ENCODE peak calls at places on chromosomes 5 and 9, in seven cellular contexts. J is vagina, R is glutamatergic neuron, O is A549, K is SK-N-SH, T is AG09309, H is neural crest cell. L is an unnamed sample.

GRCh38 chr9:78677326-78677725 is 380.4 kb downstream of the PSAT1 start:
- DNase-seq in J (no peak), R (no peak), H (no peak), T (no peak), O (no peak), K (no peak), L (no peak)

GRCh38 chr9:34994429-34995287 is 5.1 kb downstream of the DNAJB5 start:
- DNase-seq in J (peak), R (peak), K (peak), H (peak), O (peak), T (no peak), L (no peak)

GRCh38 chr9:29211681-29212589 is 1638.7 kb upstream of the C9orf72 start:
- DNase-seq in J (no peak), T (no peak), O (peak), H (peak), K (peak), R (peak), L (no peak)

GRCh38 chr5:75551471-75551870 is 39.8 kb downstream of the POLK start:
- DNase-seq in J (no peak), T (peak), R (no peak), O (no peak), K (no peak), H (no peak), L (no peak)

GRCh38 chr9:129451669-129452068 is 169.2 kb downstream of the C9orf50 start:
- DNase-seq in K (no peak), T (no peak), J (no peak), O (no peak), R (no peak), H (no peak), L (no peak)

GRCh38 chr9:135765416-135765815 is 63.4 kb downstream of the KCNT1 start:
- DNase-seq in J (no peak), T (no peak), H (no peak), R (no peak), O (no peak), K (no peak), L (no peak)

GRCh38 chr9:83130541-83130940 is 67.6 kb upstream of the RASEF start:
- DNase-seq in H (no peak), J (no peak), R (no peak), K (no peak), O (peak), T (no peak), L (no peak)

GRCh38 chr9:79256691-79257213 is 315.0 kb upstream of the TLE4 start:
- DNase-seq in R (peak), K (no peak), T (peak), O (no peak), H (peak), J (no peak), L (no peak)

GRCh38 chr9:14218253-14218652 is 95.7 kb downstream of the NFIB start:
- DNase-seq in R (no peak), T (no peak), J (no peak), K (no peak), H (no peak), O (no peak), L (no peak)

GRCh38 chr9:98775831-98776441 is 20.4 kb downstream of the ANKS6 start:
- DNase-seq in R (peak), J (no peak), H (peak), K (peak), T (peak), O (peak), L (peak)

GRCh38 chr9:70052768-70053167 is 9.1 kb downstream of the MAMDC2 start:
- DNase-seq in O (no peak), R (no peak), T (no peak), K (no peak), J (no peak), H (no peak), L (no peak)

GRCh38 chr5:112310746-112311145 is 108.3 kb downstream of the EPB41L4A start:
- DNase-seq in R (no peak), J (no peak), K (no peak), O (no peak), T (no peak), H (no peak), L (no peak)

GRCh38 chr9:129626079-129626943 is at the start of gene NTMT1:
- DNase-seq in R (peak), T (no peak), J (no peak), H (peak), O (peak), K (peak), L (peak)

GRCh38 chr9:115289757-115290208 is 171.8 kb upstream of the TNC start:
- DNase-seq in O (no peak), T (peak), K (no peak), H (no peak), J (no peak), R (no peak), L (no peak)

GRCh38 chr5:90747693-90748092 is 189.1 kb downstream of the ADGRV1 start:
- DNase-seq in O (no peak), K (no peak), J (no peak), T (no peak), R (no peak), H (no peak), L (no peak)

GRCh38 chr5:168773231-168773630 is 194.1 kb upstream of the PANK3 start:
- DNase-seq in T (no peak), H (no peak), K (peak), J (no peak), O (no peak), R (no peak), L (no peak)

GRCh38 chr9:110257971-110258370 is 1.7 kb upstream of the TXN start:
- DNase-seq in O (no peak), T (no peak), H (no peak), R (no peak), K (no peak), J (no peak), L (no peak)

GRCh38 chr5:38871790-38872551 is 26.2 kb downstream of the OSMR start:
- DNase-seq in K (no peak), O (peak), J (no peak), R (no peak), T (peak), H (no peak), L (no peak)

GRCh38 chr9:18980124-18980660 is 52.8 kb downstream of the SAXO1 start:
- DNase-seq in O (no peak), H (no peak), J (no peak), K (no peak), T (no peak), R (no peak), L (no peak)

GRCh38 chr5:55714339-55714738 is 2.2 kb upstream of the SLC38A9 start:
- DNase-seq in H (no peak), O (no peak), R (no peak), J (no peak), K (no peak), T (no peak), L (no peak)

GRCh38 chr5:150644496-150644895 is 4.0 kb downstream of the SYNPO start:
- DNase-seq in K (peak), O (no peak), R (no peak), J (no peak), H (no peak), T (no peak), L (no peak)

GRCh38 chr5:164296603-164297080 is 791.2 kb downstream of the MAT2B start:
- DNase-seq in H (peak), O (no peak), J (no peak), T (no peak), R (peak), K (no peak), L (no peak)

GRCh38 chr9:126507318-126508109 is 106.2 kb upstream of the LMX1B start:
- DNase-seq in T (no peak), H (no peak), K (no peak), J (no peak), R (peak), O (no peak), L (no peak)

GRCh38 chr9:116589392-116590354 is 97.4 kb upstream of the TRIM32 start:
- DNase-seq in T (no peak), R (no peak), O (peak), H (no peak), K (peak), J (no peak), L (no peak)

GRCh38 chr5:87268126-87268969 is 665 bp downstream of the RASA1 start:
- DNase-seq in J (no peak), K (peak), H (peak), R (peak), O (peak), T (peak), L (peak)

GRCh38 chr5:71011194-71011792 is 13.8 kb downstream of the NAIP start:
- DNase-seq in R (no peak), J (no peak), T (no peak), K (no peak), O (no peak), H (no peak), L (no peak)

GRCh38 chr9:90842984-90843383 is 41.4 kb downstream of the SYK start:
- DNase-seq in K (no peak), J (no peak), T (no peak), O (no peak), H (no peak), R (no peak), L (no peak)

GRCh38 chr9:92048924-92049625 is 66.1 kb downstream of the SPTLC1 start:
- DNase-seq in R (peak), H (no peak), T (no peak), J (no peak), K (no peak), O (no peak), L (no peak)

GRCh38 chr5:154475613-154476342 is 2.2 kb downstream of the HAND1 start:
- DNase-seq in T (no peak), K (no peak), J (no peak), O (no peak), R (peak), H (no peak), L (no peak)

GRCh38 chr5:76014005-76014404 is 69.2 kb upstream of the SV2C start:
- DNase-seq in R (no peak), T (no peak), H (no peak), O (no peak), J (no peak), K (no peak), L (no peak)

GRCh38 chr9:124130277-124131075 is 118.9 kb downstream of the LHX2 start:
- DNase-seq in K (no peak), T (no peak), J (no peak), H (no peak), O (no peak), R (no peak), L (no peak)
- TF ChIP-seq CTCF in K (no peak), T (no peak), J (no peak), H (no peak), O (no peak), R (no peak), L (no peak)

DNA sequence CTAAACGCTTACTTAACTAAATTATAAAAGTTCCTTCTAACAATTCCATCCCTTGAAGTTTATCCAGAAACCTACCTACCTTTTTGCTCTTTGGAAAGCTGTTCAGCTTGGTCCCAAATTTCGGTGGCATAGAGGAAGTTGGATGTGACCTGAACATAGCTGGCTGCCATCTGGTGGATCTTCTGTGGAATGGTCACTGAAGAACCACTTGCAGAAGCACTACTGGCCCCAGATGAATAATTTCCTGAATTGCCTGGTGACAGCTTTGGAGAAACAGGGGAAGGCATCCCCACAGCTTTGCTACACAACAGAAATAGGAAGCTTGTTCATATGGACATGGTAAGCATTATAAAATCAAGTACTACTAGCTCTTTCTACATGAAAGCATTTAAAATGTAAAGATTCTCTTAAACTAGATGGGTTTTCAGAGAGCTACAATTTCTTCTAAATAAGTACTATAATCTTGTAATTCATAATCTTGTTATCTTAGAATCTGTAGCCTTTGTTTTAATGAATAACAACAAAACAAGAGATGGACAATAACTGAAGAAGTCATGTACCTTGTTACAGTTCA is 9.9 kb downstream of the LEAP2 start:
- DNase-seq in O (peak), K (peak), J (no peak), H (peak), T (peak), R (peak), L (peak)
- TF ChIP-seq CTCF in O (peak), K (peak), J (peak), H (peak), T (peak), R (peak), L (peak)

DNA sequence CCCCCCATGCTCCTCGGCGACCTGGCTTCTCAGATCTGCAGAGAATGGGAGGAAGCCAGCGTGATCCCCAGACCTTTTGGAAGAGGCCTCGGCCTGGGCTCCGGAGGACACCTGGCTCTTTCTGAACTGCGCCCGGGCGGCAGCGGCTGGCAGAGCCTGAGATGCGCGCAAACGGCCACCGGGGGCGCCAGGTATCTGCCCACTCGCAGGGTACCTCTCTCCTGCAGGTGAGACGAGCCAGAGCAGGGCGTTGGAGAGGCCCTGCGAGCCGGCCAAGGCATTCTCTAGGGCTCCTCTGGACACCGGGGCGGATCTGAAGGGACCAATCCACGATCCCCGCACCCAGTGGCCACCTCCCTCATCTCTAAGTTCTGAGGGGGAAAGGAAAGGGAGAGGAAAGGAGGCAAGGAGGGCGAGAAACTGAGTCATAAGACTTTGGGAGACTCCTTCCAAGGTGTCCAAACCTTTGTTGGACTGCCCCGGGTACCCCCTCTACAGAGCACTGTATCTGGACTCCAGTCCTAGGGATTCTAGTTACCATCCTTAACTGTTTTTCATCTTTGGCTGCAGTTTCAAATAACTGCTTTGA is 55.0 kb upstream of the SLC46A2 start:
- DNase-seq in K (peak), R (no peak), T (no peak), J (no peak), H (no peak), O (peak), L (no peak)
- TF ChIP-seq CTCF in K (peak), R (no peak), T (no peak), J (no peak), H (peak), O (no peak), L (no peak)

GRCh38 chr5:156824800-156825199 is 25.3 kb upstream of the PPP1R2B start:
- DNase-seq in J (no peak), R (no peak), T (peak), O (peak), K (peak), H (no peak), L (peak)
- TF ChIP-seq CTCF in J (no peak), R (peak), T (peak), O (peak), K (peak), H (peak), L (peak)

GRCh38 chr5:129496875-129497274 is 36.8 kb downstream of the ADAMTS19 start:
- DNase-seq in H (no peak), K (no peak), J (no peak), T (no peak), O (no peak), R (no peak), L (no peak)

GRCh38 chr5:129500101-129500500 is 40.0 kb downstream of the ADAMTS19 start:
- DNase-seq in K (no peak), T (no peak), R (no peak), O (no peak), H (no peak), J (no peak), L (no peak)

GRCh38 chr5:129499208-129499852 is 39.2 kb downstream of the ADAMTS19 start:
- DNase-seq in O (no peak), J (no peak), T (no peak), K (no peak), H (no peak), R (no peak), L (no peak)

GRCh38 chr5:129496410-129496809 is 36.3 kb downstream of the ADAMTS19 start:
- DNase-seq in K (no peak), J (no peak), O (no peak), H (no peak), R (peak), T (no peak), L (no peak)
- TF ChIP-seq CTCF in K (no peak), J (no peak), O (no peak), H (no peak), R (no peak), T (no peak), L (no peak)

L was measured in heart right ventricle.